ENCODE peak calls at places on chromosomes 12 and 14, in eight cellular contexts. G is A549, J is endothelial cell of umbilical vein, Z is HepG2, Q is GM12878, Y is HCT116, H is K562, I is H1. F is an unnamed sample.

GRCh38 chr12:6767592-6768384 is 1.6 kb downstream of the PTMS start:
- DNase-seq in G (no peak), J (peak; percentile 32), Z (peak; percentile 68), Q (no peak), Y (no peak), H (peak; percentile 39), I (no peak), F (no peak)

GRCh38 chr14:67438969-67439368 is 27.0 kb upstream of the PLEK2 start:
- DNase-seq in G (no peak), J (no peak), Z (no peak), Q (no peak), Y (no peak), H (no peak), I (no peak), F (no peak)

GRCh38 chr14:51261151-51261550 is 21.1 kb downstream of the TMX1 start:
- DNase-seq in G (no peak), J (no peak), Z (no peak), Q (no peak), Y (no peak), H (no peak), I (no peak), F (no peak)

GRCh38 chr12:92297932-92298681 is 152.5 kb upstream of the BTG1 start:
- DNase-seq in G (no peak), J (no peak), Z (no peak), Q (no peak), Y (no peak), H (no peak), I (no peak), F (no peak)

GRCh38 chr12:58745348-58746125 is 174.8 kb downstream of the LRIG3 start:
- DNase-seq in G (no peak), J (no peak), Z (no peak), Q (no peak), Y (no peak), H (no peak), I (no peak), F (no peak)

GRCh38 chr12:128825845-128826244 is 2.1 kb upstream of the SLC15A4 start:
- DNase-seq in G (no peak), J (no peak), Z (no peak), Q (no peak), Y (no peak), H (no peak), I (no peak), F (no peak)

GRCh38 chr12:25364529-25365339 is 114.0 kb upstream of the KRAS start:
- DNase-seq in G (no peak), J (no peak), Z (no peak), Q (no peak), Y (no peak), H (no peak), I (no peak), F (no peak)

GRCh38 chr12:53481108-53481442 is 18.2 kb downstream of the MAP3K12 start:
- DNase-seq in G (no peak), J (no peak), Z (no peak), Q (no peak), Y (no peak), H (no peak), I (no peak), F (no peak)

GRCh38 chr12:3530548-3530947 is 39.5 kb downstream of the PRMT8 start:
- DNase-seq in G (no peak), J (no peak), Z (no peak), Q (no peak), Y (no peak), H (no peak), I (peak; percentile 20), F (no peak)

GRCh38 chr12:56385873-56386272 is 23.2 kb upstream of the APOF start:
- DNase-seq in G (no peak), J (no peak), Z (no peak), Q (no peak), Y (peak; percentile 3), H (no peak), I (no peak), F (no peak)

GRCh38 chr14:91350813-91351507 is 66.7 kb downstream of the CCDC88C start:
- DNase-seq in G (no peak), J (no peak), Z (no peak), Q (peak; percentile 91), Y (no peak), H (no peak), I (no peak), F (peak; percentile 18)

GRCh38 chr14:62015945-62016344 is 253.7 kb downstream of the SNAPC1 start:
- DNase-seq in G (no peak), J (no peak), Z (no peak), Q (no peak), Y (no peak), H (no peak), I (no peak), F (no peak)

GRCh38 chr12:49088190-49088931 is 6.2 kb downstream of the DHH start:
- DNase-seq in G (peak; percentile 89), J (peak; percentile 91), Z (peak; percentile 73), Q (peak; percentile 44), Y (peak; percentile 94), H (peak; percentile 82), I (peak; percentile 81), F (peak; percentile 93)

GRCh38 chr14:27528328-27528727 is 930.5 kb upstream of the NOVA1 start:
- DNase-seq in G (peak; percentile 13), J (peak; percentile 50), Z (peak; percentile 21), Q (no peak), Y (no peak), H (no peak), I (no peak), F (peak; percentile 43)

GRCh38 chr12:53097564-53098353 is at the start of gene IGFBP6:
- DNase-seq in G (peak; percentile 65), J (peak; percentile 45), Z (no peak), Q (no peak), Y (no peak), H (peak; percentile 79), I (peak; percentile 80), F (peak; percentile 68)

GRCh38 chr14:95330591-95331370 is 11.1 kb upstream of the CLMN start:
- DNase-seq in G (no peak), J (no peak), Z (no peak), Q (no peak), Y (no peak), H (no peak), I (no peak), F (no peak)
- TF ChIP-seq MAX in G (no peak), J (no peak), Z (no peak), Q (no peak), Y (no peak), H (no peak), I (no peak), F (no peak)

GRCh38 chr12:105235299-105235746 is 651 bp downstream of the APPL2 start:
- DNase-seq in G (peak; percentile 13), J (peak; percentile 50), Z (no peak), Q (no peak), Y (no peak), H (no peak), I (no peak), F (no peak)

GRCh38 chr12:105233045-105233905 is 2.7 kb downstream of the APPL2 start:
- DNase-seq in G (no peak), J (no peak), Z (no peak), Q (no peak), Y (no peak), H (no peak), I (no peak), F (no peak)

GRCh38 chr12:105237671-105238070 is 1.7 kb upstream of the APPL2 start:
- DNase-seq in G (no peak), J (no peak), Z (no peak), Q (no peak), Y (no peak), H (no peak), I (no peak), F (no peak)

GRCh38 chr12:105234197-105234596 is 1.8 kb downstream of the APPL2 start:
- DNase-seq in G (no peak), J (peak; percentile 6), Z (no peak), Q (no peak), Y (no peak), H (no peak), I (no peak), F (no peak)

GRCh38 chr12:105235747-105236476 is at the start of gene APPL2:
- DNase-seq in G (peak; percentile 97), J (peak; percentile 87), Z (peak; percentile 83), Q (peak; percentile 24), Y (peak; percentile 63), H (peak; percentile 91), I (peak; percentile 88), F (peak; percentile 96)
- TF ChIP-seq POLR2A in G (peak; percentile 82), J (peak; percentile 87), Z (peak; percentile 81), Q (peak; percentile 80), Y (peak; percentile 77), H (peak; percentile 84), I (peak; percentile 66), F (no peak)

GRCh38 chr14:23639891-23640523 is 3.8 kb downstream of the DHRS2 start:
- DNase-seq in G (no peak), J (no peak), Z (no peak), Q (no peak), Y (no peak), H (no peak), I (no peak), F (no peak)
- TF ChIP-seq MAX in G (no peak), J (no peak), Z (no peak), Q (no peak), Y (no peak), H (no peak), I (no peak), F (no peak)

GRCh38 chr12:587551-588322 is 75.5 kb downstream of the NINJ2 start:
- DNase-seq in G (no peak), J (no peak), Z (no peak), Q (no peak), Y (no peak), H (peak; percentile 43), I (no peak), F (no peak)

GRCh38 chr12:586318-587071 is 76.8 kb downstream of the NINJ2 start:
- DNase-seq in G (no peak), J (no peak), Z (no peak), Q (no peak), Y (no peak), H (no peak), I (no peak), F (no peak)

GRCh38 chr12:587132-587531 is 76.1 kb downstream of the NINJ2 start:
- DNase-seq in G (no peak), J (no peak), Z (no peak), Q (no peak), Y (no peak), H (no peak), I (no peak), F (no peak)

GRCh38 chr12:583251-583869 is 79.9 kb downstream of the NINJ2 start:
- DNase-seq in G (no peak), J (no peak), Z (peak; percentile 84), Q (no peak), Y (no peak), H (no peak), I (no peak), F (no peak)

GRCh38 chr12:585062-586061 is 77.9 kb downstream of the NINJ2 start:
- DNase-seq in G (no peak), J (no peak), Z (peak; percentile 90), Q (no peak), Y (no peak), H (no peak), I (no peak), F (no peak)
- TF ChIP-seq POLR2A in G (no peak), J (no peak), Z (no peak), Q (no peak), Y (no peak), H (no peak), I (no peak), F (no peak)